ENCODE peak calls at places on chromosomes 13 and 19, in four cellular contexts. C is body of pancreas, B is IMR-90, S is kidney epithelial cell. K is an unnamed sample.

GRCh38 chr19:29267701-29268100 is 54.8 kb upstream of the UQCRFS1 start:
- DNase-seq in S (no peak), C (no peak), B (no peak), K (no peak)

GRCh38 chr19:57434386-57435061 is 601 bp upstream of the ZNF749 start:
- DNase-seq in C (no peak), S (no peak), B (no peak), K (no peak)

GRCh38 chr13:102847272-102848234 is 1.7 kb downstream of the ERCC5 start:
- DNase-seq in C (no peak), S (no peak), B (peak), K (peak)

GRCh38 chr13:95153647-95154405 is 147.4 kb downstream of the ABCC4 start:
- DNase-seq in B (peak), C (no peak), S (no peak), K (peak)

GRCh38 chr13:23985060-23985459 is 87.8 kb upstream of the C1QTNF9B start:
- DNase-seq in B (no peak), S (no peak), C (no peak), K (no peak)

GRCh38 chr19:12834976-12835757 is 788 bp upstream of the RTBDN start:
- DNase-seq in B (no peak), S (no peak), C (no peak), K (no peak)

GRCh38 chr19:28932446-28932845 is 280.5 kb downstream of the UQCRFS1 start:
- DNase-seq in C (no peak), B (no peak), S (no peak), K (no peak)

GRCh38 chr13:112719556-112719955 is 29.7 kb downstream of the ATP11A start:
- DNase-seq in C (no peak), S (no peak), B (no peak), K (no peak)

GRCh38 chr19:4909897-4910593 is 744 bp downstream of the UHRF1 start:
- DNase-seq in B (peak), C (peak), S (no peak), K (peak)

GRCh38 chr13:80341771-80342271 is 895 bp upstream of the SPRY2 start:
- DNase-seq in S (no peak), B (peak), C (peak), K (peak)

GRCh38 chr13:73401769-73402168 is 343.0 kb downstream of the KLF5 start:
- DNase-seq in B (no peak), S (no peak), C (no peak), K (no peak)

GRCh38 chr13:75132800-75133695 is 348.9 kb downstream of the TBC1D4 start:
- DNase-seq in S (no peak), B (no peak), C (no peak), K (no peak)

GRCh38 chr13:21079761-21080730 is 18.7 kb upstream of the LATS2 start:
- DNase-seq in C (peak), S (peak), B (peak), K (peak)

GRCh38 chr13:22402682-22403081 is 731.8 kb downstream of the FGF9 start:
- DNase-seq in C (no peak), B (no peak), S (no peak), K (no peak)

GRCh38 chr19:17526922-17527321 is 15.5 kb downstream of the PGLS start:
- DNase-seq in B (no peak), C (no peak), S (no peak), K (no peak)

GRCh38 chr13:38686635-38687245 is at the start of gene FREM2:
- DNase-seq in C (peak), B (no peak), S (peak), K (no peak)

GRCh38 chr19:32406161-32407003 is 812 bp downstream of the DPY19L3 start:
- DNase-seq in S (no peak), B (no peak), C (no peak), K (no peak)

GRCh38 chr19:30558793-30559192 is 186.6 kb downstream of the ZNF536 start:
- DNase-seq in S (no peak), C (no peak), B (no peak), K (no peak)

GRCh38 chr19:42132851-42133528 is 744 bp upstream of the POU2F2 start:
- DNase-seq in C (peak), B (no peak), S (no peak), K (no peak)

GRCh38 chr19:42132030-42132628 is at the start of gene POU2F2:
- DNase-seq in B (no peak), C (no peak), S (no peak), K (no peak)

GRCh38 chr19:42135836-42136235 is 3.6 kb upstream of the POU2F2 start:
- DNase-seq in S (no peak), C (no peak), B (no peak), K (no peak)

GRCh38 chr19:42131149-42132029 is 857 bp downstream of the POU2F2 start:
- DNase-seq in C (no peak), S (no peak), B (no peak), K (no peak)

DNA sequence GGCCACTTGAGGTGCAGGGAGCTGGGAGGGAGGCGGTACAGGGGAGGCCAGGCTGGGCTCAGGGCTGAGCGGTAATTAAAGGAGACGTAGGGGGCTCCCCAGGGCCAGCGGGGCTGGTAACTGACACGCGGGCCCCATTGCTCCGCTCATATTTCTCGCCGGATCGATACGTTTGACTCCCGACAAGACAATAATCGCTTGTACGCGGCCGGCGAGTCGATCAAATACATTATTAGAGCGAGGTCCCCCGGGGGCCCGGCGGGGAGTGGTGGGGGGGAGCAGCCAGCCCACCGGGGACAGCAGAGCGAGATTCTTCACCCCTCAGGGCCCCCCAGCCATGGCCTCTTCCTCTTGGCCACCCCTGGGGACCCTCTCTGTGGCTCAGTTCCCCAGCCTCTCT is 2.4 kb upstream of the POU2F2 start:
- DNase-seq in C (no peak), B (no peak), S (no peak), K (no peak)
- TF ChIP-seq CTCF in C (no peak), B (no peak), S (no peak), K (no peak)

DNA sequence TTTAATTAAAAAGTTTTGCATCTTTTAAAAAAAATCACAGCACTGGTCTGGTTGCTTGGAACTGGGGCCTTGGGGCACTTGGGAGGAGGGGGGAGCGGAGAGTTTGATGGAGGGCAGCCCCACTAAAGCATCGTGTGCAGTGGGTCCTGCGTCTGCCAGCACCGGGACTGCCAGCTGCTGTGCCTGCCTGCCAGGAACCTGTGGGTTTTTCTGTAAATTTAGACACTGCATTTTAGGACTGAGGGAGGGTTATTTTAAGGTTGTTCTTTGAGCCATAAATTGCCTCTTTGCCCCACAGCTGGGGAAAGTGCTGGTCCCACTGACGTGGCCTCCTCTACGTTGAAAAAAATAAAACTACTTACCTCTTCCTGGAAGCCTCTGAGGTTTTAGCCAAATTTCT is 2.9 kb downstream of the KLF2 start:
- DNase-seq in B (no peak), C (no peak), S (no peak), K (no peak)
- H3K4me3 ChIP-seq in B (no peak), C (no peak), S (no peak), K (no peak)

GRCh38 chr19:55340784-55341147 is 1.1 kb downstream of the KMT5C start:
- DNase-seq in C (peak), B (no peak), S (no peak), K (no peak)
- TF ChIP-seq CTCF in C (no peak), B (peak), S (peak), K (no peak)

GRCh38 chr19:46862974-46863632 is 2.3 kb downstream of the ARHGAP35 start:
- DNase-seq in C (no peak), B (no peak), S (no peak), K (no peak)
- H3K4me3 ChIP-seq in C (no peak), B (peak), S (peak), K (peak)

GRCh38 chr19:45913874-45914830 is at the start of gene NANOS2:
- DNase-seq in C (no peak), B (no peak), S (no peak), K (no peak)
- TF ChIP-seq CTCF in C (no peak), B (no peak), S (no peak), K (peak)